ENCODE peak calls at places on chromosomes 16 and 17, in ten cellular contexts. O is lung; N is HepG2; J is A673; S is heart left ventricle; V is body of pancreas; U is WERI-Rb-1; B is K562; E is dorsolateral prefrontal cortex; I is CD8-positive, alpha-beta T cell. R is an unnamed sample.

GRCh38 chr17:981292-981658 is 1.7 kb upstream of the NXN start:
- DNase-seq in O (no peak), N (no peak), J (no peak), S (no peak), V (no peak), U (no peak), B (no peak), E (no peak), I (no peak), R (no peak)

GRCh38 chr16:77225182-77225581 is 26.0 kb downstream of the SYCE1L start:
- DNase-seq in O (no peak), N (no peak), J (no peak), S (no peak), V (no peak), U (peak; percentile 70), B (no peak), E (no peak), I (no peak), R (no peak)

GRCh38 chr16:52567193-52567592 is 20.2 kb upstream of the TOX3 start:
- DNase-seq in O (no peak), N (no peak), J (no peak), S (no peak), V (no peak), U (no peak), B (no peak), E (no peak), I (no peak), R (no peak)

GRCh38 chr16:85316321-85316919 is 204.1 kb upstream of the CIBAR2 start:
- DNase-seq in O (peak; percentile 55), N (peak; percentile 80), J (peak; percentile 65), S (no peak), V (peak; percentile 84), U (peak; percentile 77), B (peak; percentile 92), E (no peak), I (no peak), R (peak; percentile 86)

GRCh38 chr16:49465661-49466528 is 92.3 kb downstream of the C16orf78 start:
- DNase-seq in O (peak; percentile 27), N (no peak), J (no peak), S (no peak), V (no peak), U (no peak), B (no peak), E (no peak), I (no peak), R (no peak)

GRCh38 chr16:56203052-56203451 is 11.8 kb downstream of the GNAO1 start:
- DNase-seq in O (no peak), N (peak; percentile 63), J (peak; percentile 82), S (no peak), V (no peak), U (peak; percentile 45), B (peak; percentile 67), E (no peak), I (no peak), R (peak; percentile 77)

GRCh38 chr16:13935408-13935807 is 15.5 kb downstream of the ERCC4 start:
- DNase-seq in O (no peak), N (peak; percentile 34), J (peak; percentile 46), S (no peak), V (no peak), U (peak; percentile 15), B (peak; percentile 38), E (no peak), I (no peak), R (peak; percentile 17)

GRCh38 chr17:33864758-33865229 is 390.3 kb upstream of the CCL2 start:
- DNase-seq in O (no peak), N (no peak), J (no peak), S (no peak), V (no peak), U (no peak), B (no peak), E (no peak), I (no peak), R (peak; percentile 75)

GRCh38 chr17:42039794-42040763 is 10.3 kb downstream of the C17orf113 start:
- DNase-seq in O (no peak), N (no peak), J (no peak), S (no peak), V (no peak), U (no peak), B (no peak), E (peak; percentile 47), I (no peak), R (no peak)

GRCh38 chr17:4270746-4271145 is 7.0 kb upstream of the ANKFY1 start:
- DNase-seq in O (no peak), N (no peak), J (no peak), S (no peak), V (no peak), U (no peak), B (no peak), E (no peak), I (no peak), R (no peak)

GRCh38 chr16:58509256-58510096 is 5.8 kb upstream of the SETD6 start:
- DNase-seq in O (no peak), N (no peak), J (no peak), S (no peak), V (peak; percentile 2), U (no peak), B (no peak), E (no peak), I (no peak), R (no peak)

DNA sequence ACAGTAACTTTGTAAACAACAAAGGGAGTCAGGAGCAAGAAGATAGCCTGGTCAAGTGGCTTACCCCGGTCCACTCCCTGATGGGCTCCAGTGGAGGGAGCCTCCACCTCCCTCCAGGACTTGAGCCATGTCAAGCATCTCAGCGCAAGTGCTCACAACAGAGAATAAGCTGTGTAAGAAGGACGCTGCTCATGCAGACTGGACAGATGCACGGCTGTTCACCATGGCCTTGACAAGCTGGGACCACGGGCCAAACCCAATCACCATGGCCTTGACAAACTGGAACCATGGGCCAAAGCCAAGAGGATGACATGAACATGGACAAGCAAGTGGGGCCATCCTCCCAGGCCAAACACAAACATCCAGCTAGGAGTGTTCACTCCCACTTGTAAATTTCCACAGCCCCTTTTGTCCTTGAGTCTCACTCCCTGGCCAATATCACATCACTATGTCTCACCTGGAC is 3.4 kb upstream of the PITPNM3 start:
- DNase-seq in O (no peak), N (no peak), J (no peak), S (no peak), V (no peak), U (no peak), B (no peak), E (peak; percentile 19), I (no peak), R (no peak)
- H3K27me3 ChIP-seq in O (no peaks in the 10 kb centered on the region), N (peaks cover 2% of the 10 kb centered on the region), J (peaks cover 23% of the 10 kb centered on the region), S (peaks cover 3% of the 10 kb centered on the region), V (no peaks in the 10 kb centered on the region), U (peaks cover 9% of the 10 kb centered on the region), B (peaks cover 16% of the 10 kb centered on the region), E (no peaks in the 10 kb centered on the region), I (peaks cover 21% of the 10 kb centered on the region), R (peaks cover 26% of the 10 kb centered on the region)

DNA sequence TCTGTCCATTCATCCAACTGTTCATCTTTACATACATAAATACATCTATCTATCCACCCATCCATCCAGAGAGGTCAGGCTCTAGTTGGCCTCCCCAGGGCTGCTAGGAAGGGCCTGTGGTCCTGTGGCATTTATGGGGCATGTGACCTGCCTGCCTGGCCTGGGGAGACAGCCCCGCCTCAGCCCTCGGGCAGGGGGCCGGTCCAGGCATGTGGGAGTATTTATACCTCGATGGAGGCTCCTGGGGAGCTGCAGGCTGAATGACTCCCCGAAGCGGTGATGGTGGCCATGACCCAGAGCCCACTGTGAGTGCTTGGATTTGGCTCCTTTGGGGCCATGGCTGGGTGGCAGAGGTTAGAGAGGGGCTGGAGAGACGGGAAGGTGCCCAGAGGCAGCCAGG is 7.3 kb downstream of the FOXN1 start:
- DNase-seq in O (no peak), N (no peak), J (no peak), S (no peak), V (no peak), U (no peak), B (no peak), E (no peak), I (no peak), R (no peak)
- H3K27me3 ChIP-seq in O (no peaks in the 10 kb centered on the region), N (peaks cover 7% of the 10 kb centered on the region), J (peaks cover 34% of the 10 kb centered on the region), S (no peaks in the 10 kb centered on the region), V (no peaks in the 10 kb centered on the region), U (no peaks in the 10 kb centered on the region), B (peaks cover 45% of the 10 kb centered on the region), E (peaks cover 17% of the 10 kb centered on the region), I (no peaks in the 10 kb centered on the region), R (no peaks in the 10 kb centered on the region)

DNA sequence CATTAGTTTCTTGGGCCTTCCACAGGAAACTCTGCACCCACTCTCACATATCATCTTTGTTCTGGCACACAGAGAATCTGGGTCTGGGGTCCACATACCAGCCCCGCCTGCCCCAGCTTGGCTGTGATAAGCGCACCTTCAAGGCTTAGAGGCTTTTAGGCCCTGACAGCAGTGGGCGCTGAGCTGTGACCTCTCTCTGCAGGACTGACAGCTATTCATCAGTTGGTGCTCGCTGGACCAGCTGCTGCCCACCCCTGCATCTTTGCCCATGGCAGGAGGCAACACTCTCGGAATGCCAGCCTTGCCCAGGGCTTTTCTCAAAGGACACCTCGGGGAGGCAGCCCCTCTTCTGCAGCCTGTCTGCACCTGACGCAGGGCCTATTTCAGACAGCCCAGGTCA is 62.9 kb downstream of the SDK2 start:
- DNase-seq in O (no peak), N (no peak), J (no peak), S (peak; percentile 54), V (no peak), U (peak; percentile 55), B (no peak), E (no peak), I (no peak), R (no peak)
- H3K27me3 ChIP-seq in O (no peaks in the 10 kb centered on the region), N (peaks cover 8% of the 10 kb centered on the region), J (peaks cover 10% of the 10 kb centered on the region), S (no peaks in the 10 kb centered on the region), V (no peaks in the 10 kb centered on the region), U (no peaks in the 10 kb centered on the region), B (peaks cover 33% of the 10 kb centered on the region), E (no peaks in the 10 kb centered on the region), I (no peaks in the 10 kb centered on the region), R (peaks cover 78% of the 10 kb centered on the region)

GRCh38 chr17:63096426-63096825 is 130.4 kb downstream of the TANC2 start:
- DNase-seq in O (no peak), N (no peak), J (no peak), S (no peak), V (no peak), U (no peak), B (no peak), E (no peak), I (no peak), R (no peak)

GRCh38 chr17:63099420-63099819 is 133.4 kb downstream of the TANC2 start:
- DNase-seq in O (no peak), N (no peak), J (no peak), S (no peak), V (no peak), U (no peak), B (no peak), E (no peak), I (no peak), R (no peak)

GRCh38 chr17:63095459-63095858 is 129.4 kb downstream of the TANC2 start:
- DNase-seq in O (no peak), N (no peak), J (no peak), S (no peak), V (no peak), U (no peak), B (no peak), E (no peak), I (no peak), R (no peak)

GRCh38 chr17:63095879-63096278 is 129.8 kb downstream of the TANC2 start:
- DNase-seq in O (no peak), N (no peak), J (no peak), S (no peak), V (no peak), U (no peak), B (no peak), E (no peak), I (no peak), R (no peak)

DNA sequence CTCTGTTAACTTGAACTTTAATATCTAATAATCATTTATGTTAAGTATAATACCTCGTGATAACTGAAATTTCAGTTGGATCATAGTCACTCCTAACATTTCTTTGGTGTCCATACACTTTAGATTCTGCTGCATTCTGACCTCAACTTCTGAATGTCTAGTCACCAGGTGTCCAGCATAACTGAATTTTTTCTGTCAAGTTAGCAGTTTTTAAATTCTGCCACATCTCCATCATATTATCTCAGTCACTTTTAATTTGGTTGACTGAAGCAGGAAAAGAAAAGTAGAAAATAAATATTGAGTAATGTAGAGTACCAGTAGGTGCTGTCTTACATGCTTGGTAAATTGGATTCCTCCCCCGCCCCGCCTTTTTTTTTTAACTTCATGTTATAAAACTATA is 128.6 kb downstream of the TANC2 start:
- DNase-seq in O (no peak), N (no peak), J (no peak), S (no peak), V (no peak), U (no peak), B (no peak), E (no peak), I (no peak), R (no peak)
- H3K27me3 ChIP-seq in O (no peaks in the 10 kb centered on the region), N (no peaks in the 10 kb centered on the region), J (no peaks in the 10 kb centered on the region), S (no peaks in the 10 kb centered on the region), V (no peaks in the 10 kb centered on the region), U (no peaks in the 10 kb centered on the region), B (no peaks in the 10 kb centered on the region), E (no peaks in the 10 kb centered on the region), I (no peaks in the 10 kb centered on the region), R (no peaks in the 10 kb centered on the region)

R was measured in BE2C.